ENCODE peak calls at places on chromosome 5, in six cellular contexts. One of them, this sample, is unnamed.

GRCh38 chr5:73284196-73284795 is 111.3 kb downstream of the TMEM174 start:
- DNase-seq in heart right ventricle: no peak
- DNase-seq in choroid plexus epithelial cell: no peak
- DNase-seq in AG04449: no peak
- DNase-seq in fibroblast of villous mesenchyme: no peak
- DNase-seq in AG04450: no peak
- DNase-seq in this sample: no peak

GRCh38 chr5:21070871-21071270 is 1082.9 kb upstream of the CDH18 start:
- DNase-seq in AG04450: no peak
- DNase-seq in AG04449: no peak
- DNase-seq in fibroblast of villous mesenchyme: no peak
- DNase-seq in choroid plexus epithelial cell: no peak
- DNase-seq in heart right ventricle: no peak
- DNase-seq in this sample: no peak

GRCh38 chr5:56259002-56259511 is 25.9 kb upstream of the ANKRD55 start:
- DNase-seq in fibroblast of villous mesenchyme: peak
- DNase-seq in AG04450: peak
- DNase-seq in choroid plexus epithelial cell: peak
- DNase-seq in AG04449: peak
- DNase-seq in heart right ventricle: no peak
- DNase-seq in this sample: peak

GRCh38 chr5:6729400-6730310 is 16.4 kb downstream of the TENT4A start:
- DNase-seq in heart right ventricle: peak
- DNase-seq in AG04449: no peak
- DNase-seq in AG04450: no peak
- DNase-seq in choroid plexus epithelial cell: no peak
- DNase-seq in fibroblast of villous mesenchyme: no peak
- DNase-seq in this sample: no peak

GRCh38 chr5:91468643-91469422 is 85.7 kb upstream of the ARRDC3 start:
- DNase-seq in heart right ventricle: no peak
- DNase-seq in AG04450: no peak
- DNase-seq in fibroblast of villous mesenchyme: peak
- DNase-seq in choroid plexus epithelial cell: peak
- DNase-seq in AG04449: no peak
- DNase-seq in this sample: no peak

GRCh38 chr5:2729189-2729588 is 22.3 kb downstream of the IRX2 start:
- DNase-seq in AG04449: no peak
- DNase-seq in heart right ventricle: no peak
- DNase-seq in choroid plexus epithelial cell: no peak
- DNase-seq in fibroblast of villous mesenchyme: no peak
- DNase-seq in AG04450: no peak
- DNase-seq in this sample: no peak

GRCh38 chr5:120096413-120096812 is 367.7 kb upstream of the PRR16 start:
- DNase-seq in heart right ventricle: no peak
- DNase-seq in choroid plexus epithelial cell: peak
- DNase-seq in AG04450: no peak
- DNase-seq in fibroblast of villous mesenchyme: peak
- DNase-seq in AG04449: no peak
- DNase-seq in this sample: no peak

GRCh38 chr5:6435356-6435755 is 13.3 kb upstream of the UBE2QL1 start:
- DNase-seq in choroid plexus epithelial cell: peak
- DNase-seq in AG04449: no peak
- DNase-seq in AG04450: no peak
- DNase-seq in heart right ventricle: no peak
- DNase-seq in fibroblast of villous mesenchyme: peak
- DNase-seq in this sample: no peak

GRCh38 chr5:1706021-1706420 is 93.6 kb downstream of the MRPL36 start:
- DNase-seq in AG04450: no peak
- DNase-seq in fibroblast of villous mesenchyme: no peak
- DNase-seq in heart right ventricle: no peak
- DNase-seq in choroid plexus epithelial cell: no peak
- DNase-seq in AG04449: no peak
- DNase-seq in this sample: no peak

GRCh38 chr5:59136575-59136974 is 553.7 kb downstream of the RAB3C start:
- DNase-seq in choroid plexus epithelial cell: no peak
- DNase-seq in AG04449: no peak
- DNase-seq in heart right ventricle: no peak
- DNase-seq in AG04450: no peak
- DNase-seq in fibroblast of villous mesenchyme: no peak
- DNase-seq in this sample: no peak

GRCh38 chr5:149572576-149573231 is 8.6 kb upstream of the ARHGEF37 start:
- DNase-seq in fibroblast of villous mesenchyme: no peak
- DNase-seq in heart right ventricle: no peak
- DNase-seq in AG04449: no peak
- DNase-seq in choroid plexus epithelial cell: no peak
- DNase-seq in AG04450: no peak
- DNase-seq in this sample: no peak

GRCh38 chr5:115838885-115839518 is 2.4 kb downstream of the ATG12 start:
- DNase-seq in AG04449: no peak
- DNase-seq in fibroblast of villous mesenchyme: peak
- DNase-seq in heart right ventricle: no peak
- DNase-seq in AG04450: no peak
- DNase-seq in choroid plexus epithelial cell: peak
- DNase-seq in this sample: no peak

GRCh38 chr5:100904259-100904822 is 1.3 kb upstream of the ST8SIA4 start:
- DNase-seq in AG04450: no peak
- DNase-seq in heart right ventricle: no peak
- DNase-seq in fibroblast of villous mesenchyme: no peak
- DNase-seq in choroid plexus epithelial cell: no peak
- DNase-seq in AG04449: no peak
- DNase-seq in this sample: no peak

GRCh38 chr5:68531970-68532369 is 316.4 kb downstream of the PIK3R1 start:
- DNase-seq in choroid plexus epithelial cell: no peak
- DNase-seq in AG04449: no peak
- DNase-seq in AG04450: no peak
- DNase-seq in heart right ventricle: no peak
- DNase-seq in fibroblast of villous mesenchyme: no peak
- DNase-seq in this sample: no peak

GRCh38 chr5:68533571-68534051 is 318.1 kb downstream of the PIK3R1 start:
- DNase-seq in choroid plexus epithelial cell: no peak
- DNase-seq in fibroblast of villous mesenchyme: no peak
- DNase-seq in heart right ventricle: no peak
- DNase-seq in AG04449: no peak
- DNase-seq in AG04450: no peak
- DNase-seq in this sample: no peak

GRCh38 chr5:68533051-68533450 is 317.5 kb downstream of the PIK3R1 start:
- DNase-seq in choroid plexus epithelial cell: no peak
- DNase-seq in heart right ventricle: no peak
- DNase-seq in fibroblast of villous mesenchyme: no peak
- DNase-seq in AG04450: no peak
- DNase-seq in AG04449: no peak
- DNase-seq in this sample: no peak

GRCh38 chr5:68535121-68535520 is 319.6 kb downstream of the PIK3R1 start:
- DNase-seq in AG04450: no peak
- DNase-seq in heart right ventricle: no peak
- DNase-seq in fibroblast of villous mesenchyme: no peak
- DNase-seq in choroid plexus epithelial cell: no peak
- DNase-seq in AG04449: no peak
- DNase-seq in this sample: no peak

GRCh38 chr5:68534131-68534940 is 318.8 kb downstream of the PIK3R1 start:
- DNase-seq in choroid plexus epithelial cell: peak
- DNase-seq in fibroblast of villous mesenchyme: no peak
- DNase-seq in heart right ventricle: peak
- DNase-seq in AG04450: no peak
- DNase-seq in AG04449: no peak
- DNase-seq in this sample: peak
- H3K4me3 ChIP-seq in choroid plexus epithelial cell: no peak
- H3K4me3 ChIP-seq in fibroblast of villous mesenchyme: no peak
- H3K4me3 ChIP-seq in heart right ventricle: no peak
- H3K4me3 ChIP-seq in AG04450: no peak
- H3K4me3 ChIP-seq in AG04449: no peak
- H3K4me3 ChIP-seq in this sample: no peak

DNA sequence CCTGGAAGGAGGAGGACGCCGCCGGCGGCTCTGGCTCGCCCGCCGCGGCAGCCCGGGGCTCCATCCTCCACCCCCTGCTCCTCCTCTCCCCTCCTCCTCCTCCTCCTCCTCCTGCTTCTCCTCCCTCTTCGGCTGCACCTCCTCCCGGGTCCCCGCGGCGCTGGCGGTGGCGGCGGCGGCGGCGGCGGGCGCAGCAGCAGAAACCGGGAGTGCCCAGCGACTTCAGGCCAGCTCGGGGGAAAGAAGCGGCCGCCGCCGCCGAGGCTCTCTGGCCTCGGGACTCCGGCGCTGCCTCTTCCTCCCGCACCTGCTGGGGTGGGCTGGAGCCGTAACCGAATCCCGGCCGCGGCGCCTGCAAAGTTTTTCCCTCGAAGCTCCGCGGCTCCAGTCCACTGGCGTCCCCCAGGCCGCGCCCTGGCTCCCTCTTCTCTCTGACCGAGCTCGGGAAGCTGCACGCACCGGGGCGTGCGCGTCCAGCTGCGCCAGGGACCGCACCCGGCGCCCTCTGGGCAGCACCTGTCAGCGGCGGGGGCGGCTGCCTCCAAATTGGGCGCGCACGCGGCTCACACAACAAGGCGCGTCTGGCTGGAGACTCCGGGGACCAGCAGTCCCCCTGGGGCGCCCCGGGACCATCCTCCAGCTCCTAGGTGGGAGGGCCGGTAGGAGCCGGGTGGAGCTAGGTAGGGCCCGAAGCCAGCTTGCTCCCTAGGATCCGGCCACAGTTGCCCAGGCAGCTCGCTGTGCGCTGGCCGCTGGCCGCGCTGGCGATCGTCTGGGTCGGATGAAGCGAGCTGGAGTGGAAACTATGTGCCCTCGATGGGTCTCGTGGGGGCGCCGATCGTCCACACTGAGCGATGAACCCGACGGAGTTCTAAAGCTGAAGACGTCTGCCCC is at the start of gene MCTP1:
- DNase-seq in fibroblast of villous mesenchyme: peak
- DNase-seq in AG04449: no peak
- DNase-seq in AG04450: no peak
- DNase-seq in heart right ventricle: peak
- DNase-seq in choroid plexus epithelial cell: peak
- DNase-seq in this sample: no peak
- TF ChIP-seq CTCF in fibroblast of villous mesenchyme: no peak
- TF ChIP-seq CTCF in AG04449: no peak
- TF ChIP-seq CTCF in AG04450: no peak
- TF ChIP-seq CTCF in heart right ventricle: no peak
- TF ChIP-seq CTCF in choroid plexus epithelial cell: no peak
- TF ChIP-seq CTCF in this sample: no peak

GRCh38 chr5:146467729-146468128 is 20.6 kb downstream of the TCERG1 start:
- DNase-seq in AG04450: no peak
- DNase-seq in fibroblast of villous mesenchyme: no peak
- DNase-seq in heart right ventricle: no peak
- DNase-seq in AG04449: no peak
- DNase-seq in choroid plexus epithelial cell: no peak
- DNase-seq in this sample: no peak

GRCh38 chr5:146458894-146459293 is 11.8 kb downstream of the TCERG1 start:
- DNase-seq in fibroblast of villous mesenchyme: no peak
- DNase-seq in AG04449: no peak
- DNase-seq in heart right ventricle: no peak
- DNase-seq in choroid plexus epithelial cell: no peak
- DNase-seq in AG04450: no peak
- DNase-seq in this sample: no peak

GRCh38 chr5:146461319-146461718 is 14.2 kb downstream of the TCERG1 start:
- DNase-seq in heart right ventricle: no peak
- DNase-seq in AG04449: no peak
- DNase-seq in fibroblast of villous mesenchyme: peak
- DNase-seq in choroid plexus epithelial cell: peak
- DNase-seq in AG04450: no peak
- DNase-seq in this sample: peak

GRCh38 chr5:146466521-146467349 is 19.6 kb downstream of the TCERG1 start:
- DNase-seq in fibroblast of villous mesenchyme: peak
- DNase-seq in heart right ventricle: no peak
- DNase-seq in AG04450: no peak
- DNase-seq in AG04449: no peak
- DNase-seq in choroid plexus epithelial cell: peak
- DNase-seq in this sample: no peak

DNA sequence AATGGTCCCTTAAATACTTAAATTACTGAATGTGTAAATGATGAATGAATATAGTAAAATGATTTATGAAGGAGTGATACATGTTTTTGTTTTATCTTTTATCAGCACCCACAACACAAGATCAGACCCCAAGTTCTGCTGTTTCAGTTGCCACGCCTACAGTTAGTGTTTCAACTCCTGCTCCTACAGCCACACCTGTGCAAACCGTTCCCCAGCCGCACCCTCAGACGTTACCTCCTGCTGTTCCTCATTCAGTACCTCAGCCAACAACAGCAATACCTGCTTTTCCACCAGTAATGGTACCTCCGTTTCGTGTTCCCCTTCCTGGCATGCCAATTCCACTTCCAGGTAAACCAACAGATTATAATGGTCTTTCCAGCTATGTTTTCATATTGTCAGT is 16.3 kb downstream of the TCERG1 start:
- DNase-seq in heart right ventricle: no peak
- DNase-seq in AG04450: no peak
- DNase-seq in AG04449: no peak
- DNase-seq in choroid plexus epithelial cell: no peak
- DNase-seq in fibroblast of villous mesenchyme: no peak
- DNase-seq in this sample: no peak
- H3K4me3 ChIP-seq in heart right ventricle: no peak
- H3K4me3 ChIP-seq in AG04450: no peak
- H3K4me3 ChIP-seq in AG04449: no peak
- H3K4me3 ChIP-seq in choroid plexus epithelial cell: no peak
- H3K4me3 ChIP-seq in fibroblast of villous mesenchyme: no peak
- H3K4me3 ChIP-seq in this sample: no peak

DNA sequence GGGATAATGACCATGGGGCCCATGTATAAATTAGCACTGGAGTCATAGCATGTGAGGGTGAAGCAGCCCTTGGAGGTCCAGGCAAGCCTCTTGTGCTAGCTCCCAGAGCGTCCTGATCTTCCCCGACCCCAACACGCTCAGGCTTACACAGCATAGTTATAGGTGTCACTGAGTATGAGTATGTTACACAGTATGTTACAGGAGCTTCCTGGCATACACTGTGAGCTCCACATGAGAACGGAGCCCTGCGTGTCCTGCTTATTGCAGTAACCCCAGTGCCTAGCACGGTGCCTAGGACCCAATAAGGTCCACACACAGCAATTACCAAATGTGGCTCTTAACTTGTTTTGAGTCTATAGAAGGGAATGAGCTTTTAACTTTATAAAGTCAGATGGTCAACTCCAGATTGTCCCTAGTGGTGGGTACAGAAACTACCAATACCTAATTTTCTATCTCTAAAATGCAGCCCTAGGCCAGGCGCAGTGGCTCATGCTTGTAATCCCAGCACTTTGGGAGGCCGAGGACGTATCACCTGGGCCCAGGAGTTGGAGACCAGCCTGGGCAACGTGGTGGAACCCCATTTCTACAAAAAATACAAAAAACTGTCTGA is 64.1 kb downstream of the PLAC8L1 start:
- DNase-seq in fibroblast of villous mesenchyme: no peak
- DNase-seq in heart right ventricle: no peak
- DNase-seq in choroid plexus epithelial cell: peak
- DNase-seq in AG04450: no peak
- DNase-seq in AG04449: no peak
- DNase-seq in this sample: no peak
- TF ChIP-seq CTCF in fibroblast of villous mesenchyme: peak
- TF ChIP-seq CTCF in heart right ventricle: peak
- TF ChIP-seq CTCF in choroid plexus epithelial cell: peak
- TF ChIP-seq CTCF in AG04450: peak
- TF ChIP-seq CTCF in AG04449: no peak
- TF ChIP-seq CTCF in this sample: peak

This sample was measured in AG09309.